ENCODE peak calls at places on chromosome 18, in six cellular contexts. N, F, W, O, I and T are unnamed samples.

GRCh38 chr18:25915907-25916306 is 174.5 kb downstream of the SS18 start:
- DNase-seq in N (no peak), I (no peak), W (no peak), F (no peak), O (no peak), T (no peak)

GRCh38 chr18:70333757-70334156 is 44.9 kb downstream of the SOCS6 start:
- DNase-seq in W (no peak), F (peak; percentile 84), O (no peak), N (peak; percentile 99), I (peak; percentile 100), T (no peak)

GRCh38 chr18:58202406-58202730 is 158.3 kb downstream of the NEDD4L start:
- DNase-seq in W (no peak), O (no peak), F (no peak), N (peak; percentile 39), I (no peak), T (no peak)

GRCh38 chr18:494602-494983 is 5.9 kb downstream of the COLEC12 start:
- DNase-seq in N (peak; percentile 81), O (no peak), I (peak; percentile 73), W (no peak), F (no peak), T (no peak)

GRCh38 chr18:41096504-41096903 is 858.5 kb upstream of the PIK3C3 start:
- DNase-seq in N (peak; percentile 62), F (no peak), I (peak; percentile 58), O (no peak), W (no peak), T (no peak)

GRCh38 chr18:48791636-48792105 is 159.1 kb downstream of the SMAD7 start:
- DNase-seq in F (no peak), W (no peak), O (no peak), N (no peak), I (no peak), T (no peak)

GRCh38 chr18:77879829-77880228 is 630.2 kb downstream of the GALR1 start:
- DNase-seq in F (no peak), W (no peak), N (no peak), I (no peak), O (no peak), T (no peak)

GRCh38 chr18:49664086-49664890 is 102.4 kb downstream of the LIPG start:
- DNase-seq in N (no peak), W (no peak), O (no peak), I (no peak), F (no peak), T (no peak)

GRCh38 chr18:12703714-12704113 is 872 bp downstream of the PSMG2 start:
- DNase-seq in I (peak; percentile 20), N (peak; percentile 28), F (no peak), O (no peak), W (no peak), T (no peak)

GRCh38 chr18:54742654-54743053 is 85.6 kb upstream of the RAB27B start:
- DNase-seq in N (peak; percentile 99), F (peak; percentile 71), O (peak; percentile 83), W (peak; percentile 21), I (peak; percentile 99), T (no peak)

GRCh38 chr18:58581265-58581664 is 47.6 kb downstream of the ALPK2 start:
- DNase-seq in F (no peak), I (peak; percentile 65), W (no peak), O (no peak), N (peak; percentile 95), T (no peak)

GRCh38 chr18:37419272-37419671 is 146.3 kb downstream of the CELF4 start:
- DNase-seq in N (no peak), I (no peak), W (no peak), O (no peak), F (peak; percentile 5), T (no peak)

GRCh38 chr18:12517142-12517541 is 109.4 kb downstream of the PRELID3A start:
- DNase-seq in O (no peak), W (no peak), I (no peak), F (no peak), N (no peak), T (no peak)

GRCh38 chr18:79337184-79337583 is 58.5 kb upstream of the NFATC1 start:
- DNase-seq in F (no peak), W (no peak), O (no peak), I (no peak), N (no peak), T (no peak)

GRCh38 chr18:50775207-50775606 is 44.6 kb downstream of the MRO start:
- DNase-seq in O (no peak), W (no peak), I (no peak), F (no peak), N (no peak), T (no peak)

GRCh38 chr18:79385749-79386341 is 9.9 kb upstream of the NFATC1 start:
- DNase-seq in I (no peak), N (no peak), W (no peak), F (no peak), O (peak; percentile 60), T (no peak)

GRCh38 chr18:72869786-72870185 is 2.0 kb upstream of the NETO1 start:
- DNase-seq in O (no peak), W (no peak), N (no peak), F (no peak), I (no peak), T (peak; percentile 31)

GRCh38 chr18:63309422-63309821 is 10.1 kb downstream of the BCL2 start:
- DNase-seq in F (no peak), I (no peak), W (no peak), N (no peak), O (no peak), T (no peak)

GRCh38 chr18:54466248-54467005 is 108.7 kb downstream of the C18orf54 start:
- DNase-seq in O (no peak), I (no peak), W (no peak), N (no peak), F (no peak), T (no peak)